ENCODE peak calls at places on chromosomes 1 and 21, in nine cellular contexts. S, E, C, V, K, L, R, D and J are unnamed samples.

GRCh38 chr1:193113258-193113991 is 8.2 kb upstream of the GLRX2 start:
- DNase-seq in D (no peak), C (no peak), S (no peak), E (no peak), L (no peak), R (no peak), V (no peak), K (no peak), J (no peak)

GRCh38 chr1:111193712-111194480 is 6.5 kb downstream of the DENND2D start:
- DNase-seq in C (no peak), K (no peak), S (no peak), V (no peak), R (no peak), D (no peak), L (no peak), E (no peak), J (no peak)

GRCh38 chr1:237386362-237387143 is 344.6 kb downstream of the RYR2 start:
- DNase-seq in S (no peak), C (peak; percentile 67), E (no peak), R (no peak), D (no peak), V (no peak), L (no peak), K (no peak), J (peak; percentile 42)

GRCh38 chr1:205633421-205633976 is 1.7 kb upstream of the ELK4 start:
- DNase-seq in D (no peak), V (no peak), C (peak; percentile 34), E (no peak), R (no peak), K (no peak), L (no peak), S (no peak), J (no peak)

GRCh38 chr1:41341756-41342562 is 19.3 kb upstream of the FOXO6 start:
- DNase-seq in R (no peak), L (no peak), S (no peak), C (no peak), E (no peak), K (no peak), V (no peak), D (no peak), J (peak; percentile 44)

GRCh38 chr1:3172431-3173112 is 103.6 kb downstream of the PRDM16 start:
- DNase-seq in S (no peak), V (no peak), K (no peak), C (no peak), R (no peak), D (no peak), E (no peak), L (no peak), J (no peak)

GRCh38 chr1:206513312-206514111 is 6.2 kb downstream of the RASSF5 start:
- DNase-seq in D (no peak), C (peak; percentile 93), S (no peak), K (no peak), R (no peak), E (no peak), V (no peak), L (no peak), J (no peak)

GRCh38 chr1:107750364-107750959 is 214.5 kb downstream of the VAV3 start:
- DNase-seq in E (peak; percentile 77), D (peak; percentile 21), K (no peak), S (peak; percentile 49), R (peak; percentile 65), C (peak; percentile 80), L (peak; percentile 7), V (no peak), J (peak; percentile 43)

GRCh38 chr1:209349372-209350324 is 233.9 kb upstream of the CAMK1G start:
- DNase-seq in K (no peak), V (no peak), D (no peak), E (no peak), S (no peak), C (no peak), L (no peak), R (no peak), J (no peak)

GRCh38 chr1:186819140-186819539 is 9.6 kb upstream of the PLA2G4A start:
- DNase-seq in S (no peak), K (no peak), V (no peak), D (no peak), R (no peak), E (no peak), L (no peak), C (peak; percentile 78), J (no peak)

GRCh38 chr1:193558491-193559028 is 372.1 kb upstream of the B3GALT2 start:
- DNase-seq in S (no peak), V (no peak), C (peak; percentile 97), E (no peak), R (no peak), L (no peak), K (no peak), D (no peak), J (no peak)

GRCh38 chr21:25092441-25093011 is 514.8 kb downstream of the MRPL39 start:
- DNase-seq in C (no peak), V (no peak), L (no peak), E (no peak), D (no peak), K (no peak), R (no peak), S (no peak), J (no peak)

GRCh38 chr1:234616644-234617043 is 6.7 kb upstream of the IRF2BP2 start:
- DNase-seq in S (no peak), R (no peak), K (no peak), E (no peak), D (no peak), L (no peak), V (no peak), C (peak; percentile 62), J (no peak)

GRCh38 chr1:206895837-206896242 is 1.4 kb upstream of the IL24 start:
- DNase-seq in C (peak; percentile 85), L (no peak), R (no peak), V (no peak), K (no peak), S (peak; percentile 9), D (no peak), E (no peak), J (no peak)

GRCh38 chr1:203534526-203534925 is 40.6 kb downstream of the OPTC start:
- DNase-seq in E (no peak), L (no peak), C (peak; percentile 82), R (no peak), K (no peak), D (no peak), V (no peak), S (no peak), J (no peak)

GRCh38 chr1:224498574-224499170 is 64.1 kb upstream of the WDR26 start:
- DNase-seq in L (no peak), C (peak; percentile 42), K (no peak), D (no peak), S (peak; percentile 36), R (peak; percentile 44), E (no peak), V (no peak), J (no peak)

GRCh38 chr21:40153351-40153750 is 286.1 kb downstream of the PCP4 start:
- DNase-seq in R (no peak), L (no peak), S (no peak), C (no peak), D (no peak), V (no peak), E (no peak), K (no peak), J (no peak)

GRCh38 chr1:227815468-227816409 is at the start of gene PRSS38:
- DNase-seq in D (no peak), S (no peak), R (no peak), L (no peak), C (no peak), V (no peak), K (no peak), E (no peak), J (peak; percentile 30)

GRCh38 chr1:228158151-228158571 is 7.4 kb upstream of the IBA57 start:
- DNase-seq in C (no peak), D (no peak), V (no peak), K (no peak), R (no peak), E (no peak), L (no peak), S (no peak), J (no peak)

GRCh38 chr1:224644553-224645154 is 28.5 kb downstream of the CNIH3 start:
- DNase-seq in R (peak; percentile 71), E (peak; percentile 71), V (peak; percentile 32), S (peak; percentile 72), K (peak; percentile 22), C (peak; percentile 59), L (peak; percentile 38), D (peak; percentile 6), J (peak; percentile 75)

GRCh38 chr1:35431173-35431599 is 126.0 kb downstream of the KIAA0319L start:
- DNase-seq in L (no peak), D (no peak), R (no peak), V (no peak), E (no peak), S (no peak), C (no peak), K (no peak), J (no peak)

GRCh38 chr1:202968895-202969295 is 1.8 kb upstream of the CYB5R1 start:
- DNase-seq in E (no peak), S (peak; percentile 60), C (peak; percentile 57), L (peak; percentile 5), K (no peak), V (no peak), R (peak; percentile 55), D (peak; percentile 21), J (peak; percentile 72)

GRCh38 chr1:61181016-61181560 is 98.7 kb downstream of the NFIA start:
- DNase-seq in R (no peak), K (no peak), S (no peak), V (no peak), E (no peak), C (no peak), L (no peak), D (peak; percentile 41), J (no peak)

GRCh38 chr21:38669186-38669585 is 136.5 kb upstream of the ETS2 start:
- DNase-seq in K (no peak), L (no peak), C (peak; percentile 37), R (peak; percentile 22), E (no peak), S (no peak), D (no peak), V (no peak), J (peak; percentile 60)

GRCh38 chr1:3415260-3415952 is 39.1 kb upstream of the ARHGEF16 start:
- DNase-seq in R (peak; percentile 43), L (no peak), K (no peak), V (no peak), D (no peak), C (no peak), E (peak; percentile 59), S (no peak), J (no peak)

GRCh38 chr1:41513388-41513745 is 28.9 kb upstream of the EDN2 start:
- DNase-seq in E (no peak), L (no peak), V (no peak), C (no peak), S (peak; percentile 27), R (peak; percentile 49), D (no peak), K (no peak), J (peak; percentile 53)

GRCh38 chr1:86965012-86965826 is 50.8 kb downstream of the HS2ST1 start:
- DNase-seq in L (no peak), S (peak; percentile 24), C (peak; percentile 69), V (no peak), E (no peak), D (no peak), R (peak; percentile 27), K (no peak), J (peak; percentile 46)

GRCh38 chr1:33660244-33660643 is 187.8 kb downstream of the ZSCAN20 start:
- DNase-seq in C (no peak), L (no peak), D (no peak), R (no peak), K (no peak), E (no peak), S (no peak), V (no peak), J (no peak)

GRCh38 chr1:198168180-198168579 is 11.4 kb downstream of the NEK7 start:
- DNase-seq in R (no peak), D (no peak), E (no peak), K (no peak), C (peak; percentile 54), V (no peak), L (no peak), S (no peak), J (no peak)

GRCh38 chr1:6625579-6626149 is 996 bp downstream of the THAP3 start:
- DNase-seq in C (peak; percentile 69), E (no peak), K (no peak), L (no peak), R (peak; percentile 31), D (no peak), V (no peak), S (no peak), J (no peak)

GRCh38 chr1:248618878-248619277 is 16.0 kb downstream of the OR2T11 start:
- DNase-seq in C (peak; percentile 0), E (no peak), R (no peak), D (no peak), S (peak; percentile 68), L (peak; percentile 32), V (peak; percentile 7), K (peak; percentile 39), J (no peak)